ENCODE peak calls at places on chromosomes 13 and 19, in nine cellular contexts. W, S, J, X, F, V, Q, L and Y are unnamed samples. For H3K27me3, the result is how much of the 10 kb centered on the place peaks cover.

GRCh38 chr13:110209950-110210603 is 96.9 kb downstream of the COL4A1 start:
- DNase-seq in W (no peak), S (no peak), J (no peak), X (peak), F (no peak), V (no peak), Q (no peak), L (no peak), Y (no peak)

GRCh38 chr13:43154083-43154739 is 130.8 kb downstream of the DNAJC15 start:
- DNase-seq in W (no peak), S (no peak), J (no peak), X (no peak), F (no peak), V (no peak), Q (no peak), L (no peak), Y (no peak)

GRCh38 chr13:105471683-105472082 is 1063.8 kb downstream of the EFNB2 start:
- DNase-seq in W (no peak), S (no peak), J (no peak), X (no peak), F (no peak), V (no peak), Q (no peak), L (peak), Y (no peak)

GRCh38 chr13:77985866-77986636 is 67.4 kb upstream of the EDNRB start:
- DNase-seq in W (no peak), S (no peak), J (no peak), X (no peak), F (no peak), V (no peak), Q (no peak), L (no peak), Y (no peak)

GRCh38 chr19:33564836-33565338 is 43.3 kb upstream of the PEPD start:
- DNase-seq in W (no peak), S (no peak), J (no peak), X (no peak), F (no peak), V (no peak), Q (no peak), L (no peak), Y (no peak)

GRCh38 chr13:114113961-114114360 is 18.5 kb downstream of the RASA3 start:
- DNase-seq in W (no peak), S (peak), J (no peak), X (no peak), F (no peak), V (no peak), Q (no peak), L (no peak), Y (no peak)

GRCh38 chr19:35529241-35530218 is 1.4 kb upstream of the SBSN start:
- DNase-seq in W (no peak), S (no peak), J (no peak), X (no peak), F (no peak), V (no peak), Q (no peak), L (no peak), Y (no peak)

GRCh38 chr13:46523972-46524737 is 28.8 kb upstream of the LRCH1 start:
- DNase-seq in W (no peak), S (no peak), J (no peak), X (no peak), F (no peak), V (no peak), Q (no peak), L (no peak), Y (no peak)

GRCh38 chr19:51398096-51398704 is 7.8 kb upstream of the C19orf84 start:
- DNase-seq in W (no peak), S (no peak), J (no peak), X (no peak), F (no peak), V (no peak), Q (no peak), L (peak), Y (no peak)

GRCh38 chr19:39514840-39515550 is at the start of gene SELENOV:
- DNase-seq in W (no peak), S (no peak), J (no peak), X (no peak), F (no peak), V (no peak), Q (peak), L (no peak), Y (peak)

GRCh38 chr19:39515551-39516191 is 732 bp downstream of the SELENOV start:
- DNase-seq in W (no peak), S (peak), J (no peak), X (no peak), F (no peak), V (no peak), Q (no peak), L (no peak), Y (peak)

GRCh38 chr19:39516270-39516669 is 1.3 kb downstream of the SELENOV start:
- DNase-seq in W (no peak), S (no peak), J (no peak), X (no peak), F (no peak), V (no peak), Q (no peak), L (no peak), Y (no peak)

GRCh38 chr19:39509233-39509632 is 5.7 kb upstream of the SELENOV start:
- DNase-seq in W (no peak), S (no peak), J (no peak), X (no peak), F (no peak), V (no peak), Q (no peak), L (no peak), Y (no peak)

DNA sequence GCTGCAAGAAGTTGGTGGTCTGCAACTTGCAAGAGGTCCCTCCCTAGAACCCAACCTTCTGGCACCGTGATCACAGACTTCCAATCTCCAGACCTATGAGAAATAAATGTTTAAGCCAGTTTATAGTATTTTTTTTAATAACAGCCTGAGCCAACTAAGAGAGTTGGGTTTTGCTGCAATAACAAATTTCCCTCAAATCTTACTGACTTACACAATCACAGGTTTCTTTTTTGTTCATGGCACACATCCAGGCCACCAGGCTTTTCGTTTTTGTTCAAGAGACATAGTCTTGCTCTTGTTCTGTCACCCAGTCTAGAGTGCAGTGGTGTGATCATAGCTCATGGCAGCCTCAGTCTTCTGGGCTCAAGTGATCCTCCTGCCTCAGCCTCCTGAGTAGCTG is 2.0 kb upstream of the SELENOV start:
- DNase-seq in W (no peak), S (no peak), J (no peak), X (no peak), F (no peak), V (no peak), Q (no peak), L (no peak), Y (no peak)
- H3K27me3 ChIP-seq in W (under half), S (under half), J (under half), X (under half), F (under half), V (half or more), Q (under half), L (under half), Y (under half)

GRCh38 chr13:29815336-29815735 is 35.1 kb downstream of the UBL3 start:
- DNase-seq in W (no peak), S (no peak), J (no peak), X (no peak), F (no peak), V (no peak), Q (no peak), L (no peak), Y (no peak)

GRCh38 chr13:29816715-29817114 is 33.7 kb downstream of the UBL3 start:
- DNase-seq in W (no peak), S (no peak), J (no peak), X (no peak), F (no peak), V (no peak), Q (no peak), L (no peak), Y (no peak)

GRCh38 chr13:29819157-29819556 is 31.3 kb downstream of the UBL3 start:
- DNase-seq in W (no peak), S (no peak), J (no peak), X (no peak), F (no peak), V (no peak), Q (no peak), L (no peak), Y (no peak)

GRCh38 chr13:29817604-29818378 is 32.6 kb downstream of the UBL3 start:
- DNase-seq in W (no peak), S (no peak), J (no peak), X (no peak), F (no peak), V (no peak), Q (no peak), L (peak), Y (no peak)
- H3K4me3 ChIP-seq in W (no peak), S (no peak), J (no peak), X (no peak), F (no peak), V (no peak), Q (no peak), L (no peak), Y (no peak)

DNA sequence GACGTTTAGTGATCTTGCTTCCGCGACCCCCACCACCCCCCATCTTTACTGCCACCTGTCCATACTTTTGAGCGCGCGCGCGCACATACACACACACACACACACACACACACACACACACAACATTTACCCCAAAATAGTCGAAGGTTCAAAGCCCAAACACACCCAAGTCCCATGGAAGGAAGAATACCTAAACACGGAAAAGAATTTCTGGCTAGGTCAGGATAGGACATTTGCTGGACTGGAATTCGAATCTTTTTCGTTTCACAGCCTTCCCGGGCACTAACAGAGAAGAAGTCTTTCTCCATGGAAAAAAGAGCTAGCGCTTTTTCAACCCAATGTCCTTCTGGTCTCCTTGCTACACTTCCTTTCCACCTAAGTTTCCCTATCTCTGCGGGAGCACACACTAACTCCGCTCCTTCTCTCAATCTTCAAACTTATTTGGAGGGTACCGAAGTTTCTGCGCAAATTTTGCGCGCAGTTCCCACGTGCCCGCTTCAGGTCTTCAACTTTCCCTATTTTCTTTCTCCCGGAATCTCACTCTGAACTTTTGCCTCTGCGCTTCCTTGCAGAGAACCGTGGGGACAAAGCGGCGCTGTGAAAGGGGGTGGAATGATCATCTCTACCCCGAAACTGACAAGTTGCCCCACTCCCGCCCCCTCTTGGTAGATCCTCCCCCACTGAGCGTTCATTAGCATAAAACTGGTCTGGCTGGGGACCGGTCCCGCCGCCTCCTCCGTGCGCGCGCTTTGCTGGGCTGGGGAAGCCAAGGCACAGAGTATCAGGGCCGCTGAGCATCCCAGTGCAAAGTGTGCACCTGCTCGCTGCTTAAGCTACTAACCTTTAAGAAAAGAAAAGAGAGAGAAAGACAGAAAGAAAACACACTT is 2.7 kb downstream of the DACH1 start:
- DNase-seq in W (peak), S (no peak), J (peak), X (peak), F (no peak), V (peak), Q (peak), L (no peak), Y (peak)
- H3K27me3 ChIP-seq in W (under half), S (under half), J (under half), X (under half), F (under half), V (under half), Q (under half), L (under half), Y (half or more)

GRCh38 chr19:48634036-48634342 is 3.2 kb downstream of the DBP start:
- DNase-seq in W (no peak), S (no peak), J (no peak), X (no peak), F (no peak), V (no peak), Q (no peak), L (no peak), Y (no peak)
- H3K4me3 ChIP-seq in W (no peak), S (peak), J (peak), X (no peak), F (peak), V (peak), Q (no peak), L (peak), Y (peak)